ENCODE peak calls at places on chromosomes 12 and 14, in ten cellular contexts. J, G, E, A, Y, W, P, R, I and Q are unnamed samples.

GRCh38 chr12:110921262-110921661 is 883 bp upstream of the MYL2 start:
- DNase-seq in W (peak; percentile 29), G (no peak), E (no peak), Y (no peak), P (no peak), J (no peak), A (peak; percentile 87), I (no peak), R (no peak), Q (no peak)

GRCh38 chr14:57299511-57299910 is 30.7 kb downstream of the AP5M1 start:
- DNase-seq in P (no peak), G (no peak), Y (no peak), E (no peak), R (no peak), J (no peak), W (no peak), A (no peak), I (no peak), Q (no peak)

GRCh38 chr12:33192226-33192625 is 247.4 kb downstream of the SYT10 start:
- DNase-seq in Y (no peak), A (no peak), G (no peak), I (no peak), E (no peak), W (no peak), R (no peak), J (no peak), P (no peak), Q (no peak)

GRCh38 chr12:75611041-75611440 is 99.6 kb upstream of the KRR1 start:
- DNase-seq in Y (no peak), W (no peak), P (no peak), A (no peak), R (no peak), G (no peak), I (no peak), E (no peak), J (no peak), Q (no peak)

GRCh38 chr12:14885718-14886201 is at the start of gene MGP:
- DNase-seq in E (no peak), I (no peak), W (no peak), P (no peak), A (no peak), Y (no peak), J (no peak), G (peak; percentile 74), R (no peak), Q (no peak)

GRCh38 chr12:65293735-65294134 is 15.3 kb downstream of the MSRB3 start:
- DNase-seq in E (no peak), P (no peak), A (no peak), Y (no peak), I (no peak), R (no peak), G (no peak), W (no peak), J (no peak), Q (no peak)

GRCh38 chr12:113135178-113136127 is at the start of gene RASAL1:
- DNase-seq in A (no peak), G (no peak), J (peak; percentile 67), W (peak; percentile 98), E (no peak), P (peak; percentile 62), Y (no peak), I (peak; percentile 85), R (no peak), Q (peak; percentile 61)

GRCh38 chr12:50894216-50894615 is 51.5 kb downstream of the TMPRSS12 start:
- DNase-seq in A (no peak), J (no peak), E (no peak), G (no peak), R (no peak), W (no peak), Y (no peak), I (no peak), P (no peak), Q (no peak)

GRCh38 chr14:22977684-22978486 is 4.5 kb downstream of the AJUBA start:
- DNase-seq in R (peak; percentile 47), G (peak; percentile 63), A (peak; percentile 90), E (no peak), W (peak; percentile 90), I (no peak), J (no peak), P (no peak), Y (peak; percentile 64), Q (no peak)